ENCODE peak calls at places on chromosome 11, in four cellular contexts. M is cardiac muscle cell, K is heart left ventricle, I is transverse colon. L is an unnamed sample.

GRCh38 chr11:45275823-45276222 is 10.3 kb downstream of the SYT13 start:
- DNase-seq in K (no peak), M (no peak), I (no peak), L (no peak)

GRCh38 chr11:33778682-33779081 is 4.4 kb upstream of the FBXO3 start:
- DNase-seq in K (no peak), I (no peak), M (peak; percentile 44), L (peak; percentile 83)

GRCh38 chr11:58957922-58958321 is 18.6 kb downstream of the GLYATL1 start:
- DNase-seq in M (no peak), K (no peak), I (no peak), L (no peak)

GRCh38 chr11:128232588-128232987 is 354.8 kb downstream of the ETS1 start:
- DNase-seq in M (no peak), I (no peak), K (no peak), L (no peak)

GRCh38 chr11:100810146-100810545 is 123.1 kb downstream of the ARHGAP42 start:
- DNase-seq in M (no peak), I (no peak), K (no peak), L (no peak)

GRCh38 chr11:75428301-75428724 is 4.7 kb downstream of the KLHL35 start:
- DNase-seq in I (peak; percentile 84), M (peak; percentile 44), K (peak; percentile 91), L (peak; percentile 90)

GRCh38 chr11:61378713-61379313 is 13.6 kb upstream of the TMEM216 start:
- DNase-seq in K (no peak), I (no peak), M (no peak), L (peak; percentile 88)

GRCh38 chr11:15720460-15720859 is 605.7 kb downstream of the INSC start:
- DNase-seq in M (no peak), I (no peak), K (no peak), L (peak; percentile 20)

GRCh38 chr11:133945087-133945974 is 11.4 kb downstream of the IGSF9B start:
- DNase-seq in M (no peak), I (no peak), K (peak; percentile 79), L (no peak)

GRCh38 chr11:110196241-110196754 is 100.1 kb downstream of the RDX start:
- DNase-seq in K (no peak), M (no peak), I (peak; percentile 20), L (peak; percentile 81)

GRCh38 chr11:47408598-47409439 is 429 bp downstream of the SLC39A13 start:
- DNase-seq in K (no peak), I (peak; percentile 38), M (no peak), L (peak; percentile 69)

GRCh38 chr11:112255075-112255739 is 5.5 kb downstream of the PLET1 start:
- DNase-seq in M (no peak), K (no peak), I (no peak), L (peak; percentile 90)

GRCh38 chr11:19093976-19094375 is 23.0 kb upstream of the ZDHHC13 start:
- DNase-seq in I (no peak), M (no peak), K (no peak), L (no peak)

GRCh38 chr11:10076458-10077141 is 217.4 kb downstream of the SBF2 start:
- DNase-seq in M (peak; percentile 52), K (peak; percentile 42), I (peak; percentile 25), L (peak; percentile 6)
- TF ChIP-seq CTCF in M (peak; percentile 74), K (peak; percentile 54), I (peak; percentile 57), L (peak; percentile 82)

GRCh38 chr11:102306817-102307814 is 10.2 kb upstream of the BIRC3 start:
- DNase-seq in K (no peak), I (no peak), M (no peak), L (no peak)

GRCh38 chr11:102305352-102306047 is 11.8 kb upstream of the BIRC3 start:
- DNase-seq in M (no peak), I (no peak), K (no peak), L (no peak)

GRCh38 chr11:102304686-102305085 is 12.6 kb upstream of the BIRC3 start:
- DNase-seq in I (no peak), K (no peak), M (no peak), L (no peak)

GRCh38 chr11:102309621-102310541 is 7.4 kb upstream of the BIRC3 start:
- DNase-seq in I (no peak), K (no peak), M (no peak), L (no peak)

GRCh38 chr11:102306048-102306575 is 11.2 kb upstream of the BIRC3 start:
- DNase-seq in M (no peak), K (no peak), I (peak; percentile 83), L (no peak)
- H3K27ac ChIP-seq in M (no peak overlapping the region), K (no peak overlapping the region), I (peak overlapping the region; percentile 65), L (no peak overlapping the region)

GRCh38 chr11:103055174-103055890 is 36.6 kb downstream of the DCUN1D5 start:
- DNase-seq in M (peak; percentile 56), I (no peak), K (no peak), L (peak; percentile 20)
- TF ChIP-seq CTCF in M (peak; percentile 63), I (peak; percentile 57), K (peak; percentile 65), L (peak; percentile 47)

GRCh38 chr11:12768731-12769673 is 94.8 kb downstream of the TEAD1 start:
- DNase-seq in K (no peak), I (no peak), M (no peak), L (no peak)
- H3K27ac ChIP-seq in K (peak overlapping the region; percentile 5), I (no peak overlapping the region), M (no peak overlapping the region), L (peak overlapping the region; percentile 62)

GRCh38 chr11:8017894-8018741 is 31.0 kb downstream of the EIF3F start:
- DNase-seq in I (no peak), M (no peak), K (no peak), L (no peak)

GRCh38 chr11:8016396-8016949 is 29.3 kb downstream of the EIF3F start:
- DNase-seq in M (no peak), I (no peak), K (no peak), L (no peak)

GRCh38 chr11:8013833-8014232 is 26.7 kb downstream of the EIF3F start:
- DNase-seq in I (no peak), K (no peak), M (no peak), L (no peak)

GRCh38 chr11:8017071-8017470 is 29.9 kb downstream of the EIF3F start:
- DNase-seq in M (no peak), I (no peak), K (no peak), L (no peak)

DNA sequence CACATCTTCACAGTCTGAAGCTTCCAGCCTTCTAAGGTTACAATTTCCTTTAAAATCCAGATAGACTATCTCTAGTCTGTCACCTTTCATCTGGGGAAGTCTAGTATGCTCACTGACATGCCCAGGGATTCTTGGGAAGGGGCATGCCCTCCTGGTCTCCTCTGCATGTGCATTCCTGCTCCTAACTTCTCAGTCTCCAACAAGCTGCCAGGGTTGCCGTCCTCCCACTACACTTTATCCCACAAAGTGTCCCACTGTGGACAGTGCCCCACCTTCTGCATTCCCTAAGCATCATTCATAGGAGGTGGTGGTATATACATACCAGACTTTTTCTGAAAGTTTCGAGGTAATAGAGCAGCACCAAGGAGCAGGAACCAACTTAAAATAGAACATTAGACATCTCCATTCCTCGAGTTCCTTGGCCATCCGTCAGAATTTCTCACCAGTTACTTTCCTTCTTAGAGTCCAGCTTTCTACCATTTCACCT is 28.7 kb downstream of the EIF3F start:
- DNase-seq in K (no peak), I (no peak), M (no peak), L (no peak)
- TF ChIP-seq CTCF in K (no peak), I (no peak), M (no peak), L (no peak)

GRCh38 chr11:73330569-73331093 is 22.6 kb downstream of the ARHGEF17 start:
- DNase-seq in I (no peak), K (no peak), M (peak; percentile 49), L (peak; percentile 33)
- H3K27ac ChIP-seq in I (peak overlapping the region; percentile 57), K (peak overlapping the region; percentile 81), M (peak overlapping the region; percentile 88), L (peak overlapping the region; percentile 17)

GRCh38 chr11:67354314-67355022 is 1.1 kb upstream of the POLD4 start:
- DNase-seq in K (peak; percentile 80), I (peak; percentile 90), M (no peak), L (peak; percentile 97)
- TF ChIP-seq CTCF in K (peak; percentile 17), I (no peak), M (peak; percentile 4), L (peak; percentile 45)

DNA sequence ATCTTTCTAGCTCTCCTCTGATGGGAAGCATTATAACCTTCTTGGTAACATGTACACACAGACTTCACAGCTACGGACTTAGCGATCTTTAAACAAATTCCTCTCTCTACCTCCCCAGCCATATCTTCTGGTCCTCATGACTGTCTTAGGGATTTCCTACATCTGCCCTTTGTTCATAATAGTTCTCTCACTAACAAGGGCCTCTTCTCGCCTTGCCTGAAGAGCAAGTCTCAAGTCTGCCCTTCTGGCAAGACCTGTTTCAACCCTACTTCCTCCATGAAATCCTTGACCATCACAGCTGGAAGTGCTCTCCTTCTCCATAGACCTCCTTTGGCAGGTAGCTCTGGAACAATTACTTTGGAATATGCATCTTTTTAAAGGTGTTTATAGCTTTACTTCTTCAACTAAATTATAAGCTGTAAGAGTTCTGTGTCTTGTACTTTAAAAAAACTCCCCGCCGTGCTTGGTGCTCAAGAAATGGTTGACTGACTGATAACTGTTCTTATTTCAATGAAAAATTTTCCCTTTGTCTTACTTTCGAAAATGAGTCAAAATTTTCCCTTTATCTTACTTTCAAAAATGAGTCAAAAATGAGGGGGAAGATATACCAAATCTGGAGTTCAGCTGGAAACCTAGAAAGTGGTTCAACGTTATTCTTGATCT is 34.7 kb downstream of the SNX19 start:
- DNase-seq in I (no peak), M (no peak), K (no peak), L (no peak)
- H3K27ac ChIP-seq in I (no peak overlapping the region), M (no peak overlapping the region), K (no peak overlapping the region), L (no peak overlapping the region)

GRCh38 chr11:63738720-63739360 is 29.7 kb downstream of the ZFTA start:
- DNase-seq in K (peak; percentile 43), M (peak; percentile 76), I (peak; percentile 77), L (peak; percentile 79)
- TF ChIP-seq CTCF in K (peak; percentile 96), M (peak; percentile 91), I (peak; percentile 99), L (peak; percentile 93)

DNA sequence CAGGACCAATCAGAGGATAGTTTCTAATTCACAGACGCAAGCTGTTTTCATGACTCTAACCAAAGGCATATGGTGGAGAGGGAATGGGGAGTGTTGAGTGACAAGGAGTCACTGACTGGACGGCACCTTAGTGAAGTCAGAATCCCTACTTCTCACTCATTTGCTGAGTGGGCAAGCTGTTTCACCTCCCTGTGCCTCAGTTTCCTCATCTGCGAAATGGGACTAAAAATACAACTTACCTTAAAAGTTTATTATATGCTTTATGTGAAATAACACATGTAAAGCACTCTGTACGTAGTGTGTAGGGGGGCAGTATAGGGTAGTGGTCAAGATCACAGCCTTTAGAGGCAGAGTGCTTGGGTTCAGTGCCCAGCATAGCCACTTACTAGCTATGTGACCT is 90.0 kb downstream of the TRAF6 start:
- DNase-seq in M (no peak), K (no peak), I (no peak), L (no peak)
- H3K27ac ChIP-seq in M (no peak overlapping the region), K (no peak overlapping the region), I (peak overlapping the region; percentile 7), L (peak overlapping the region; percentile 45)